ENCODE peak calls at places on chromosomes 12 and 14, in seven cellular contexts. Q, J, N, R, D, H and U are unnamed samples. For H3K27me3, the result is how much of the 10 kb centered on the place peaks cover.

GRCh38 chr14:35287481-35288013 is 4.6 kb upstream of the PSMA6 start:
- DNase-seq in H (no peak), J (peak), N (no peak), R (no peak), Q (no peak), D (no peak), U (no peak)

GRCh38 chr12:81468206-81468605 is 290.9 kb downstream of the PPFIA2 start:
- DNase-seq in D (no peak), Q (no peak), R (no peak), H (no peak), J (no peak), N (no peak), U (no peak)

GRCh38 chr14:96145116-96145864 is 59.3 kb upstream of the BDKRB2 start:
- DNase-seq in N (no peak), H (no peak), R (no peak), Q (no peak), J (no peak), D (no peak), U (no peak)

GRCh38 chr14:67491285-67491684 is 2.8 kb upstream of the TMEM229B start:
- DNase-seq in H (no peak), J (no peak), N (no peak), R (no peak), D (no peak), Q (no peak), U (no peak)

GRCh38 chr12:24695657-24696329 is 253.1 kb downstream of the BCAT1 start:
- DNase-seq in R (no peak), Q (no peak), N (no peak), H (no peak), J (no peak), D (no peak), U (no peak)

GRCh38 chr12:46938071-46938678 is 112.4 kb upstream of the SLC38A4 start:
- DNase-seq in H (no peak), J (no peak), D (no peak), Q (no peak), R (no peak), N (no peak), U (no peak)

GRCh38 chr12:109582636-109583035 is 9.0 kb downstream of the MVK start:
- DNase-seq in N (no peak), R (peak), Q (no peak), H (no peak), J (no peak), D (no peak), U (no peak)

GRCh38 chr12:106123551-106123991 is 15.2 kb downstream of the NUAK1 start:
- DNase-seq in H (no peak), R (no peak), D (no peak), J (no peak), Q (no peak), N (no peak), U (no peak)

GRCh38 chr14:51448831-51449665 is 202.7 kb upstream of the FRMD6 start:
- DNase-seq in N (peak), J (no peak), D (peak), Q (no peak), H (no peak), R (no peak), U (no peak)

GRCh38 chr12:1886396-1887008 is 31.9 kb downstream of the CACNA2D4 start:
- DNase-seq in Q (no peak), R (no peak), N (no peak), J (no peak), H (no peak), D (no peak), U (no peak)

GRCh38 chr12:57127101-57127709 is 1.1 kb upstream of the LRP1 start:
- DNase-seq in Q (peak), J (peak), D (peak), H (no peak), N (peak), R (peak), U (no peak)

GRCh38 chr12:53056901-53057300 is 7.0 kb downstream of the TNS2 start:
- DNase-seq in J (no peak), Q (no peak), D (no peak), R (no peak), H (no peak), N (no peak), U (no peak)

GRCh38 chr12:113961921-113962710 is 4.0 kb downstream of the RBM19 start:
- DNase-seq in D (no peak), Q (no peak), H (no peak), J (no peak), R (no peak), N (no peak), U (no peak)

GRCh38 chr14:99758121-99758871 is 34.9 kb upstream of the EML1 start:
- DNase-seq in R (no peak), J (no peak), Q (no peak), N (no peak), D (no peak), H (no peak), U (peak)

GRCh38 chr14:65750906-65751305 is 338.4 kb downstream of the FUT8 start:
- DNase-seq in N (no peak), R (peak), H (no peak), Q (no peak), J (no peak), D (no peak), U (no peak)

GRCh38 chr12:107779077-107779840 is 4.8 kb downstream of the ASCL4 start:
- DNase-seq in H (no peak), R (no peak), N (no peak), D (no peak), Q (no peak), J (no peak), U (no peak)

GRCh38 chr14:61514006-61514830 is 181.1 kb upstream of the HIF1A start:
- DNase-seq in Q (no peak), N (no peak), D (no peak), J (no peak), R (no peak), H (no peak), U (no peak)

GRCh38 chr14:75905505-75905904 is 76.3 kb downstream of the TGFB3 start:
- DNase-seq in J (peak), R (peak), D (peak), N (no peak), H (no peak), Q (no peak), U (no peak)

GRCh38 chr12:130787041-130787440 is 52.0 kb downstream of the STX2 start:
- DNase-seq in H (no peak), R (no peak), N (no peak), Q (no peak), J (no peak), D (no peak), U (no peak)

GRCh38 chr12:68623984-68624383 is 13.3 kb downstream of the RAP1B start:
- DNase-seq in J (no peak), R (no peak), D (no peak), N (no peak), H (no peak), Q (no peak), U (no peak)

GRCh38 chr14:55712505-55712904 is 132.5 kb downstream of the KTN1 start:
- DNase-seq in J (no peak), Q (no peak), H (no peak), N (no peak), R (no peak), D (no peak), U (peak)

GRCh38 chr14:54175298-54175942 is 218.8 kb upstream of the BMP4 start:
- DNase-seq in H (no peak), Q (peak), R (peak), D (peak), J (peak), N (peak), U (no peak)

GRCh38 chr14:89779707-89780106 is 174.8 kb downstream of the EFCAB11 start:
- DNase-seq in D (no peak), H (no peak), J (no peak), N (no peak), Q (no peak), R (no peak), U (no peak)
- TF ChIP-seq CTCF in D (no peak), H (no peak), J (no peak), N (no peak), Q (no peak), R (no peak), U (no peak)

DNA sequence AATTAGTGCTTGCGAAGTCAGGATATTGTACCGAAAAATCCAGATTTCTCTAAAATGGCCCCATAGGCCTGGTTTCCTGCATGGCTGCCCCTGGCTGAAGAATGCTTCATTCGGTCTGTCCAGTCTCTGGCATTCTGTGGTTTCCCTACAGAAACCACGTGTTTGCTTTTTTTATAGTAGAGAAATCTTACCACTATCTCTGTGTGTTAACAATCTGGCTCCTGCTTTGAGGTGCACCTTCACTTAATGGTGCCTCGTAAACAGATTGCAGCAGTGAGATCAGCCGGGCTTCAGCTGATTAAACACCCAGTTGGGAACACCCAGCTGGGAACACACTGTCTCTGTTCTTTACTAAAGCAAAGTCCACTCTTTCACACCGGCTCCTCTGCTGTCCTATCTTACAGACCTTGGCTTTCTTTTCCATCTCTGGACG is 6.7 kb upstream of the DNAAF2 start:
- DNase-seq in J (peak), D (peak), R (no peak), H (no peak), N (no peak), Q (no peak), U (peak)
- H3K4me3 ChIP-seq in J (no peak), D (no peak), R (no peak), H (no peak), N (no peak), Q (no peak), U (peak)

GRCh38 chr14:56807586-56808168 is 2.6 kb downstream of the OTX2 start:
- DNase-seq in J (no peak), Q (no peak), H (no peak), D (no peak), R (peak), N (no peak), U (peak)

GRCh38 chr14:56805992-56806737 is 4.1 kb downstream of the OTX2 start:
- DNase-seq in J (no peak), Q (no peak), H (no peak), D (no peak), N (no peak), R (no peak), U (no peak)

GRCh38 chr14:56810341-56810740 is at the start of gene OTX2:
- DNase-seq in D (no peak), R (no peak), Q (no peak), H (no peak), J (no peak), N (no peak), U (no peak)

GRCh38 chr14:56809262-56810215 is 740 bp downstream of the OTX2 start:
- DNase-seq in R (no peak), H (no peak), D (no peak), J (no peak), N (no peak), Q (no peak), U (no peak)

GRCh38 chr14:56808314-56809201 is 1.7 kb downstream of the OTX2 start:
- DNase-seq in Q (no peak), R (peak), J (no peak), H (no peak), D (no peak), N (no peak), U (no peak)
- H3K27me3 ChIP-seq in Q (under half), R (half or more), J (half or more), H (under half), D (under half), N (half or more), U (half or more)

GRCh38 chr12:7009512-7009911 is 8.8 kb downstream of the LPCAT3 start:
- DNase-seq in H (no peak), R (no peak), J (no peak), D (no peak), N (no peak), Q (no peak), U (no peak)
- TF ChIP-seq CTCF in H (no peak), R (no peak), J (no peak), D (no peak), N (no peak), Q (no peak), U (no peak)

GRCh38 chr14:56888274-56888673 is 78.0 kb upstream of the OTX2 start:
- DNase-seq in H (no peak), J (no peak), Q (no peak), D (no peak), R (no peak), N (no peak), U (no peak)
- H3K4me3 ChIP-seq in H (no peak), J (no peak), Q (no peak), D (no peak), R (no peak), N (no peak), U (no peak)

GRCh38 chr12:132189378-132190011 is 45.2 kb downstream of the NOC4L start:
- DNase-seq in D (peak), J (peak), H (peak), Q (peak), R (peak), N (peak), U (peak)

GRCh38 chr12:132186208-132186856 is 42.1 kb downstream of the NOC4L start:
- DNase-seq in D (no peak), R (no peak), H (no peak), J (no peak), Q (no peak), N (no peak), U (no peak)

GRCh38 chr12:132188451-132189298 is 44.4 kb downstream of the NOC4L start:
- DNase-seq in D (no peak), H (no peak), J (no peak), R (no peak), N (no peak), Q (no peak), U (no peak)

GRCh38 chr12:132186857-132187620 is 42.8 kb downstream of the NOC4L start:
- DNase-seq in Q (no peak), H (no peak), J (no peak), D (no peak), R (no peak), N (no peak), U (no peak)

GRCh38 chr12:132187646-132188450 is 43.6 kb downstream of the NOC4L start:
- DNase-seq in H (no peak), N (no peak), D (no peak), R (no peak), Q (no peak), J (no peak), U (no peak)
- H3K27me3 ChIP-seq in H (under half), N (half or more), D (under half), R (under half), Q (under half), J (under half), U (under half)

DNA sequence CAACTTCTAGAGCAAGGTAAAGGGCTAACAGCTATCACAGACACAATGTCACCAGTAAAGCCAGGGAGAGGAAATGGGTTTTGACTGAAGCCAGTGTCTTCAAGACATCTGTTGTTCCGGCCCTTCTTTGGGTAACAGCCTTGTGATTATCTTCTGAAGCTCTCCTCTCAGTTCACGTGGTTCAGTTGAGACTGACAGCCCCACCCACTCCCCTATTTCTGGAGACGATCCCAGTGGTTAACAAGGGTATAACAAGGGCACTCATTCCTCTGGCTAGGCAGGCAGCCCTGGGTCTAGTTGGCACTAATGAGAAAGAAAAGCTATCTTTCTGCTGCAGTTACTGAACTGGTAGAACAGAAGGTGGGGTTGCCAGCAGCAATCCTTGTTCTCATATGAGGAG is 6.9 kb downstream of the GNPTAB start:
- DNase-seq in J (peak), D (peak), H (no peak), R (peak), Q (peak), N (peak), U (no peak)
- TF ChIP-seq CTCF in J (no peak), D (no peak), H (no peak), R (peak), Q (peak), N (peak), U (no peak)